ENCODE peak calls at places on chromosomes 6 and 20, in nine cellular contexts. E, B, F, T, A, X, N, Q and U are unnamed samples.

GRCh38 chr6:28769626-28770402 is 154.0 kb downstream of the TRIM27 start:
- DNase-seq in X (no peak), Q (peak), B (no peak), F (peak), A (no peak), T (no peak), E (peak), N (no peak), U (no peak)

GRCh38 chr6:152975204-152975915 is 7.5 kb downstream of the FBXO5 start:
- DNase-seq in F (no peak), A (no peak), T (no peak), X (no peak), Q (no peak), N (no peak), B (no peak), E (no peak), U (no peak)

GRCh38 chr6:37696841-37697735 is 595 bp downstream of the MDGA1 start:
- DNase-seq in E (peak), A (no peak), T (no peak), F (no peak), B (peak), Q (peak), N (no peak), X (no peak), U (no peak)

GRCh38 chr20:46735436-46735835 is 26.0 kb downstream of the SLC2A10 start:
- DNase-seq in N (no peak), A (no peak), F (peak), B (no peak), E (no peak), Q (no peak), T (no peak), X (no peak), U (no peak)

GRCh38 chr20:53708129-53708968 is 114.7 kb upstream of the ZNF217 start:
- DNase-seq in T (no peak), E (no peak), N (no peak), F (peak), X (no peak), A (no peak), Q (no peak), B (no peak), U (no peak)

GRCh38 chr20:1326031-1326930 is 2.7 kb downstream of the SDCBP2 start:
- DNase-seq in B (peak), X (no peak), F (peak), A (no peak), N (no peak), T (no peak), E (no peak), Q (no peak), U (no peak)

GRCh38 chr20:57383447-57384347 is 7.5 kb upstream of the RBM38 start:
- DNase-seq in F (no peak), E (no peak), A (no peak), T (no peak), N (no peak), X (no peak), Q (no peak), B (no peak), U (no peak)

GRCh38 chr6:25874822-25875562 is 949 bp upstream of the SLC17A3 start:
- DNase-seq in X (no peak), N (no peak), E (no peak), F (no peak), A (no peak), Q (no peak), B (no peak), T (no peak), U (no peak)

GRCh38 chr6:163338671-163339405 is 75.7 kb upstream of the QKI start:
- DNase-seq in X (no peak), F (peak), A (no peak), Q (no peak), B (no peak), N (peak), T (no peak), E (peak), U (no peak)

GRCh38 chr6:134079406-134079921 is 27.0 kb upstream of the SLC2A12 start:
- DNase-seq in N (no peak), Q (no peak), E (no peak), X (no peak), A (no peak), T (peak), F (no peak), B (no peak), U (peak)

GRCh38 chr6:37566209-37566859 is 66.6 kb upstream of the CCDC167 start:
- DNase-seq in N (peak), T (peak), Q (peak), X (peak), B (peak), F (no peak), A (peak), E (peak), U (peak)

GRCh38 chr6:29841030-29841429 is 13.4 kb downstream of the HLA-G start:
- DNase-seq in B (no peak), E (no peak), Q (no peak), X (no peak), A (no peak), N (no peak), F (no peak), T (no peak), U (no peak)

GRCh38 chr6:155528982-155529453 is 73.4 kb upstream of the NOX3 start:
- DNase-seq in A (no peak), X (no peak), N (no peak), Q (no peak), F (peak), B (no peak), E (no peak), T (no peak), U (peak)

GRCh38 chr20:8693709-8694108 is 375.2 kb upstream of the PLCB4 start:
- DNase-seq in F (peak), N (no peak), X (no peak), T (no peak), E (no peak), Q (no peak), A (no peak), B (no peak), U (no peak)

GRCh38 chr20:4684837-4685413 is 36.8 kb upstream of the PRND start:
- DNase-seq in T (no peak), A (peak), N (no peak), Q (no peak), B (peak), F (peak), X (no peak), E (peak), U (no peak)
- H3K4me3 ChIP-seq in T (no peak), A (peak), N (no peak), Q (no peak), B (no peak), F (no peak), X (no peak), E (no peak), U (no peak)

DNA sequence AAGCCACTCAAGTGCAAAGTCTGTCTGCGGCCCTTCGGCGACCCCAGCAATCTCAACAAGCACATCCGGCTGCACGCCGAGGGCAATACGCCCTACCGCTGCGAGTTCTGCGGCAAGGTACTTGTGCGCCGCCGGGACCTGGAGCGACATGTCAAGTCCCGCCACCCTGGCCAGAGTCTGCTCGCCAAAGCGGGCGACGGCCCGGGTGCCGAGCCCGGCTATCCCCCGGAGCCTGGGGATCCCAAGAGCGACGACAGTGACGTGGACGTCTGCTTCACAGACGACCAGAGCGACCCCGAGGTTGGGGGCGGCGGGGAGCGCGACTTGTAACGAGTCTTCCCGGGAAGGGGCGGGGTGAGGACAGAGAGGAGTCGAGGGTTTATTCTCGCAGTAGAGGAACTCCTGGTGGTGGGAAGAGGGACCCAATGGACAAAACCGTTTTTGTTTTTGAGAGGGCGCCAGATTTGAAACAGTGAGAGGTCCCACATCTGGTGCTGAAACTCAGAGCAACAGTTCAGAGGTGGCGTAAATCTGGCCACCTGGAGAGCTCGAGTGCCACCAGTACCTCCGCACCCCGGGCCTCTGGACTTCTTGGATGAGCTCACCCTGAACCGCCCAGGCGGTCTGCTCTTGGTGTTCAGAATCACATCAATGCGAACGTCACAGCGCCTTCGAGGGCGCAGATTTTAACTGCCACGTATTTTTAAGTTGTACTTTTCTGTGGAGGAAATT is 8.0 kb downstream of the PRDM13 start:
- DNase-seq in N (no peak), A (no peak), T (no peak), F (no peak), B (no peak), E (peak), X (no peak), Q (no peak), U (no peak)
- H3K4me3 ChIP-seq in N (peak), A (no peak), T (peak), F (no peak), B (no peak), E (peak), X (peak), Q (no peak), U (no peak)

GRCh38 chr20:19757487-19757972 is 528 bp upstream of the RIN2 start:
- DNase-seq in Q (peak), F (peak), E (peak), T (peak), B (peak), N (peak), X (no peak), A (peak), U (no peak)

GRCh38 chr20:19760371-19760721 is 2.3 kb downstream of the RIN2 start:
- DNase-seq in F (no peak), B (no peak), A (no peak), T (no peak), Q (no peak), X (no peak), E (peak), N (no peak), U (no peak)

GRCh38 chr20:19757973-19758887 is at the start of gene RIN2:
- DNase-seq in F (peak), T (peak), X (no peak), A (peak), B (peak), Q (peak), E (peak), N (peak), U (no peak)

GRCh38 chr20:19758888-19759331 is 852 bp downstream of the RIN2 start:
- DNase-seq in T (peak), X (no peak), F (no peak), E (peak), N (peak), Q (peak), B (peak), A (no peak), U (peak)

DNA sequence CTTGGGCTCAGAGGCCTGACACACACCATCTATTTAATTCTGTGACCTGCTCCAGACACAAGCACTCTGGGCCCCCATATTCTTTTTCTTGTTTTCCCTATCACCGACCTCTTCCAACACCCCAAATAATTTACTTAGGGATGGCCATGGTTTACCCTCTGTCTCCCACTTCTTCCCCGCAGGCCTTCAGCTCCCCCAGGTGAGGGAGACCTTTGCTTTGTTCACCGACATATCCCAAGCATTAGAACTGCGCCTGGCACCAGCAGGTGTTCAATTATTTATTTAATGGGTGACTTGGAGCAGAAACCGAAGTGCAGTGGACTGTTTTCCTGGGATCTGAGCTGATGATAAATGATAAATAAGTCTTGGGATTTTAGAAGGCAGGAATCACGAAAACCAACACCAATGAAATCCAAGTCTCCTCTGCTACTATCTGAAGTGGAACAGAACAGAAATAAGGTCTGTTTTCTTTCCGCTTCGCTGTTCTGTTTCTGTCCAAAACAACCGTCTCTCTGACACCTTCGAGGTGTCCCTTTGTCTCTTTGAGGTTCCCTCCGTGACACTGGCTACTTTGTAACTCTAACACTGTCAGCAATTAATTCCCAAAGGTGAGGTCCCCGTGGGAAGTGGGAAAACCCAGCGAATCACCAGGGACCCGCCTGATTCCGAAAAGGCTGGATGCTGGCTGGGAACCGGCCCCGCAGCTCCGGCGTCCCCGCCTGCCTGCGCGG is 1.1 kb upstream of the RIN2 start:
- DNase-seq in E (no peak), A (no peak), Q (no peak), B (no peak), X (no peak), F (no peak), N (no peak), T (no peak), U (no peak)
- H3K4me3 ChIP-seq in E (peak), A (peak), Q (peak), B (peak), X (no peak), F (peak), N (peak), T (peak), U (no peak)

GRCh38 chr6:3749390-3749978 is 2.0 kb downstream of the PXDC1 start:
- DNase-seq in X (no peak), E (no peak), Q (peak), B (no peak), N (no peak), T (peak), F (no peak), A (no peak), U (no peak)

GRCh38 chr6:3750324-3751018 is 1.0 kb downstream of the PXDC1 start:
- DNase-seq in T (peak), Q (peak), F (peak), X (no peak), B (peak), N (peak), E (peak), A (peak), U (no peak)

GRCh38 chr6:3749991-3750323 is 1.6 kb downstream of the PXDC1 start:
- DNase-seq in X (no peak), Q (peak), A (no peak), T (peak), F (peak), E (no peak), N (peak), B (peak), U (no peak)

GRCh38 chr6:3748208-3748701 is 3.3 kb downstream of the PXDC1 start:
- DNase-seq in Q (peak), T (no peak), X (no peak), N (peak), A (no peak), E (peak), B (peak), F (peak), U (peak)

GRCh38 chr6:3748726-3749389 is 2.7 kb downstream of the PXDC1 start:
- DNase-seq in N (no peak), Q (no peak), A (no peak), F (peak), B (no peak), X (no peak), T (no peak), E (no peak), U (no peak)
- H3K4me3 ChIP-seq in N (peak), Q (no peak), A (no peak), F (peak), B (no peak), X (no peak), T (no peak), E (no peak), U (no peak)

DNA sequence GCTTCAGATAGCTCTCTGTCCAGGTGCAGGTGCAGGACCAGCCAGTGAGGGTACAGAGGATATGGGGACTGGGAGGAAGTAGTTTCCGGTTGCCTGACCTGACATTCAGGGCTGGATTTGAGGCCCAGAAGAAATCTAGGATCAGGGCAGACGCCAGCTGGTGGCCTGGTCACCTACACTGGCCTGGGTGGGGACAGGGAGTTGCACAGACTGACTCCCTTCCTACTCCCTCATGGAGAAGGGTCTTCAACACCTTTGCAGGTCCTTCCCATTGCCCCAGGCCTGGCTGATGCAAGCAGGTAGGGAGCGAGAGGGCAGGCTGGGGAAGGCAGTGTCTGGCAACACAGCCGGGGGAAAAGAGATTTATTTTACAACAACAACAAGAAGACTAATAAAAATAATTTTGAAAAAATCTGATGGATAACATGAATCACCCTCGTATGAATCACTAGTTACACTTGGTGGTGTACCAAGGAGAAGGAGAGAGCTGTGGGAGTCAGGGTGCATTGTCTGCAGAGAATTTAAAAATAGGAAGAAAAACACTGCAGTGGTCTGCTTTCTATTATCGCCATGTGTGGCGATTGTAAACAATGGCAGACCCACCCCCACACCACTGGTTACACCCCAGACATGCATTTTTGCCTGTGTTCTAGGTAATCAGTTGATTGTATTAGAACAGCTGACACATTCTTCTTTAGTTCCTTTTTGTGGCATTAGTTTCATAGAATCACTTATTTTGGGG is 62.3 kb upstream of the SNX9 start:
- DNase-seq in Q (peak), F (peak), B (peak), T (no peak), X (no peak), E (no peak), A (no peak), N (no peak), U (no peak)
- H3K4me3 ChIP-seq in Q (no peak), F (no peak), B (no peak), T (no peak), X (no peak), E (no peak), A (no peak), N (no peak), U (no peak)

GRCh38 chr6:108610270-108610839 is 49.6 kb downstream of the FOXO3 start:
- DNase-seq in N (no peak), X (no peak), Q (no peak), B (no peak), A (no peak), F (no peak), E (no peak), T (no peak), U (no peak)
- H3K4me3 ChIP-seq in N (no peak), X (no peak), Q (no peak), B (no peak), A (no peak), F (no peak), E (no peak), T (no peak), U (no peak)

GRCh38 chr6:18596529-18596835 is 209.3 kb downstream of the RNF144B start:
- DNase-seq in N (no peak), A (no peak), T (no peak), E (no peak), F (no peak), X (no peak), Q (no peak), B (no peak), U (no peak)
- H3K4me3 ChIP-seq in N (no peak), A (no peak), T (no peak), E (no peak), F (no peak), X (no peak), Q (no peak), B (no peak), U (no peak)

GRCh38 chr20:34874094-34874654 is 1.5 kb upstream of the GGT7 start:
- DNase-seq in A (peak), N (peak), E (peak), X (no peak), B (peak), F (peak), T (peak), Q (peak), U (peak)

GRCh38 chr20:34872604-34873224 is at the start of gene GGT7:
- DNase-seq in F (peak), X (peak), B (peak), T (peak), E (peak), Q (peak), N (peak), A (peak), U (peak)

GRCh38 chr20:34875657-34876160 is 703 bp upstream of the ACSS2 start:
- DNase-seq in N (no peak), T (no peak), A (no peak), F (no peak), E (no peak), B (no peak), Q (no peak), X (no peak), U (no peak)

GRCh38 chr20:34871966-34872603 is 571 bp downstream of the GGT7 start:
- DNase-seq in T (no peak), B (no peak), A (no peak), X (no peak), N (no peak), F (no peak), Q (no peak), E (no peak), U (no peak)

DNA sequence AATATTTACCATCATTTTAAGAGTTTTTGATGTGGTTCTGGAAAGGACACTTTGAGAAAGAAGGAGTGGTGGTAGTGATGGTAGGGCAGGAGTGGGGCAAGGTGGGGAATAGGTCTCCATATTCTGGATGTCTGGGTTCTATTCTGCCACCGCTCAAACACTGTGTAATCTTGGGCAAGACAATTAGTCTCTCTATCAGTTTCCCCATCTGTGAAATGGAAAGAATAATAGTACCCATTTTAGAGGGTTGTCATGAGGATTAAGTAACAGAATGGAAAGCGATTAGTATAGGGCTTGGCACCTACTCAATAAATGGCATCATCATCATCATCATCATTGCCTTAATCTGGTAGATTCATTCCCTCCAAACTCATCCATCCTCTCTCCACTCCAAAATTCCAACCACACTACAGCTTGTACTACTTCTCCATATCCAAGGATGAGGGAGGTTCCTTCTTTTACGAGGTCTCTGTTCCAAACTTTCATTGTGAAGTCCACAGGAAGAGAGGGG is 982 bp upstream of the GGT7 start:
- DNase-seq in E (no peak), N (no peak), T (no peak), F (no peak), Q (no peak), B (no peak), A (no peak), X (no peak), U (no peak)
- H3K4me3 ChIP-seq in E (no peak), N (peak), T (no peak), F (no peak), Q (no peak), B (no peak), A (no peak), X (no peak), U (no peak)